ENCODE peak calls at places on chromosomes 13 and 19, in seven cellular contexts. P is EH; M is astrocyte of the cerebellum; H is stimulated activated CD4-positive, alpha-beta T cell treated with anti-CD3 and anti-CD28 coated beads, Interleukin-12 subunit alpha, Interleukin-12 subunit beta, amount 100 ng/mL, for 4 hours; K is amniotic stem cell; I is ELF-1; Z is left colon. G is an unnamed sample.

GRCh38 chr13:99227331-99227900 is 26.8 kb downstream of the UBAC2 start:
- DNase-seq in P (peak), M (no peak), H (no peak), K (no peak), I (no peak), Z (no peak), G (no peak)

GRCh38 chr19:8174706-8175105 is 25.3 kb upstream of the FBN3 start:
- DNase-seq in P (no peak), M (peak), H (no peak), K (no peak), I (no peak), Z (no peak), G (no peak)

GRCh38 chr13:40506592-40507446 is 159.6 kb downstream of the FOXO1 start:
- DNase-seq in P (no peak), M (no peak), H (no peak), K (no peak), I (no peak), Z (no peak), G (no peak)

GRCh38 chr19:1206733-1207301 is 1.2 kb downstream of the STK11 start:
- DNase-seq in P (no peak), M (no peak), H (peak), K (no peak), I (no peak), Z (peak), G (no peak)

GRCh38 chr13:73535341-73535740 is 476.5 kb downstream of the KLF5 start:
- DNase-seq in P (no peak), M (no peak), H (no peak), K (no peak), I (no peak), Z (no peak), G (no peak)

GRCh38 chr19:42174188-42174587 is 41.9 kb upstream of the POU2F2 start:
- DNase-seq in P (no peak), M (no peak), H (no peak), K (no peak), I (no peak), Z (no peak), G (no peak)

GRCh38 chr19:29504454-29504853 is 21.3 kb upstream of the VSTM2B start:
- DNase-seq in P (no peak), M (no peak), H (no peak), K (no peak), I (peak), Z (no peak), G (no peak)

GRCh38 chr19:7506385-7507328 is 9.2 kb upstream of the ZNF358 start:
- DNase-seq in P (peak), M (no peak), H (no peak), K (no peak), I (peak), Z (peak), G (peak)

G was measured in DND-41.